ENCODE peak calls at places on chromosome 4, in seven cellular contexts. H is cardiac muscle cell, Q is lung, N is MM.1S, Z is suprapubic skin, I is Karpas-422, R is aorta. S is an unnamed sample.

GRCh38 chr4:3041192-3042142 is 32.9 kb downstream of the HTT-AS start:
- DNase-seq in H (peak; percentile 11), Q (peak; percentile 69), N (peak; percentile 38), Z (peak; percentile 78), I (peak; percentile 60), R (peak; percentile 86), S (peak; percentile 92)

GRCh38 chr4:184596617-184597185 is 52.5 kb downstream of the CASP3 start:
- DNase-seq in H (peak; percentile 74), Q (no peak), N (no peak), Z (no peak), I (no peak), R (no peak), S (peak; percentile 60)

GRCh38 chr4:61068745-61069144 is 131.4 kb upstream of the ADGRL3 start:
- DNase-seq in H (peak; percentile 86), Q (no peak), N (no peak), Z (no peak), I (no peak), R (no peak), S (no peak)

GRCh38 chr4:52038109-52038912 is at the start of gene SGCB:
- DNase-seq in H (peak; percentile 59), Q (peak; percentile 63), N (peak; percentile 56), Z (peak; percentile 74), I (peak; percentile 88), R (peak; percentile 92), S (peak; percentile 96)

GRCh38 chr4:22487333-22487732 is 28.5 kb downstream of the ADGRA3 start:
- DNase-seq in H (no peak), Q (no peak), N (no peak), Z (no peak), I (no peak), R (no peak), S (no peak)

GRCh38 chr4:154416183-154416543 is 75.4 kb downstream of the DCHS2 start:
- DNase-seq in H (peak; percentile 4), Q (no peak), N (no peak), Z (no peak), I (no peak), R (no peak), S (no peak)

GRCh38 chr4:17771284-17771908 is 10.0 kb downstream of the FAM184B start:
- DNase-seq in H (peak; percentile 20), Q (peak; percentile 44), N (no peak), Z (no peak), I (no peak), R (no peak), S (no peak)

GRCh38 chr4:165542476-165542875 is 163.7 kb downstream of the CPE start:
- DNase-seq in H (no peak), Q (no peak), N (no peak), Z (no peak), I (no peak), R (no peak), S (no peak)

GRCh38 chr4:140333523-140333922 is 39.9 kb upstream of the SCOC start:
- DNase-seq in H (no peak), Q (no peak), N (no peak), Z (no peak), I (no peak), R (no peak), S (no peak)

GRCh38 chr4:154399259-154399974 is 92.2 kb downstream of the DCHS2 start:
- DNase-seq in H (peak; percentile 23), Q (no peak), N (no peak), Z (no peak), I (no peak), R (no peak), S (no peak)

GRCh38 chr4:67935888-67936287 is 27.4 kb downstream of the TMPRSS11A start:
- DNase-seq in H (no peak), Q (no peak), N (peak; percentile 73), Z (no peak), I (no peak), R (no peak), S (no peak)

GRCh38 chr4:8261851-8262535 is 7.6 kb upstream of the HTRA3 start:
- DNase-seq in H (peak; percentile 44), Q (no peak), N (no peak), Z (no peak), I (no peak), R (no peak), S (peak; percentile 97)

GRCh38 chr4:69518102-69518501 is 22.4 kb upstream of the UGT2B4 start:
- DNase-seq in H (no peak), Q (no peak), N (no peak), Z (no peak), I (no peak), R (no peak), S (no peak)

GRCh38 chr4:67288964-67289363 is 256.3 kb downstream of the CENPC start:
- DNase-seq in H (peak; percentile 15), Q (no peak), N (peak; percentile 9), Z (no peak), I (peak; percentile 86), R (no peak), S (no peak)

GRCh38 chr4:104494822-104495559 is at the start of gene CXXC4:
- DNase-seq in H (peak; percentile 72), Q (peak; percentile 48), N (peak; percentile 88), Z (peak; percentile 68), I (no peak), R (peak; percentile 82), S (peak; percentile 72)

GRCh38 chr4:37803348-37803973 is 23.0 kb upstream of the PGM2 start:
- DNase-seq in H (peak; percentile 78), Q (no peak), N (peak; percentile 62), Z (no peak), I (peak; percentile 73), R (no peak), S (no peak)

GRCh38 chr4:183636923-183637322 is 22.1 kb downstream of the RWDD4 start:
- DNase-seq in H (peak; percentile 26), Q (no peak), N (no peak), Z (no peak), I (no peak), R (no peak), S (peak; percentile 84)

GRCh38 chr4:78567502-78568075 is 16.0 kb downstream of the ANXA3 start:
- DNase-seq in H (no peak), Q (no peak), N (no peak), Z (no peak), I (no peak), R (no peak), S (no peak)
- H3K4me1 ChIP-seq in H (peaks cover 6% of the 10 kb centered on the region), Q (peaks cover 10% of the 10 kb centered on the region), N (peaks cover 13% of the 10 kb centered on the region), Z (peaks cover 6% of the 10 kb centered on the region), I (no peaks in the 10 kb centered on the region), R (peaks cover 3% of the 10 kb centered on the region), S (peaks cover 34% of the 10 kb centered on the region)

DNA sequence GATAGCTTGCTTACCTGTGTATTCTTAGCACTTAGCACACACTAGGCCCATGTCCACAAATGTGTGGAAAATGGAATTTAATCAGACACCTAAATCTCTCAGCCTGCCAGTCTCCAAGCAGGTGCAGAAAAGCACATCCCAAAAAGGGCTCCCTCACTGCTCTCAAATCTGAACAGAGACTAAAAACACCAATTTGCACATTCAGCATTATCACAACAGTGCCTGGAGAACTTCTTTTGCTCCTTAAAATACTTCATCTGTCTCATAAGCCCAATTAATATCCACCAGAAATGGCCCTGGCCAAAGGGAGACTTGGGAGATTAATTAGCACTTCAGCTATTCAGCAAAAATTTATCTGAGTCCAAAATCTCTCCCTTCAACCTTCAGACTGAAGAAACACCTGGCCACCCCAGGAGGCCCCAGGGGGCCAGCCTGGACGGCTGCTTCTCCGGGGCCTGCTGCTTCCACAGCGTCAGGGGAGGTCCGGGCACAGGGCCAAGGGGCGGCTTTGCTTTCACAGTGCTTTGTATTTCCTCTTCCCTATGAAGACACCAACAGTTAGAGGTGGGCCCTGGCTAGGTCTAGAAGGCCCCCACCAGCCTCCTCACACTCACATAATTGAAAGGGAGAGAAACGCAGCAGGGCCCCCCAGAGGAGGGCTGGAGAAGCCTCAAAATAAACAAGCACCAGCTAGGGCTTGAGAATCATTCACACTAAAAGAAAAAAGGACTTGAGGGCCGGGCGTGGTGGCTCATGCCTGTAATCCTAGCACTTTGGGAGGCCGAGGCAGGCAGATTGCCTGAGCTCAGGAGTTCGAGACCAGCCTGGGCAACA is 18.0 kb downstream of the SCD5 start:
- DNase-seq in H (peak; percentile 83), Q (peak; percentile 67), N (no peak), Z (peak; percentile 74), I (peak; percentile 92), R (peak; percentile 84), S (no peak)
- H3K4me1 ChIP-seq in H (peaks cover 8% of the 10 kb centered on the region), Q (no peaks in the 10 kb centered on the region), N (no peaks in the 10 kb centered on the region), Z (peaks cover 31% of the 10 kb centered on the region), I (peaks cover 84% of the 10 kb centered on the region), R (no peaks in the 10 kb centered on the region), S (peaks cover 17% of the 10 kb centered on the region)

DNA sequence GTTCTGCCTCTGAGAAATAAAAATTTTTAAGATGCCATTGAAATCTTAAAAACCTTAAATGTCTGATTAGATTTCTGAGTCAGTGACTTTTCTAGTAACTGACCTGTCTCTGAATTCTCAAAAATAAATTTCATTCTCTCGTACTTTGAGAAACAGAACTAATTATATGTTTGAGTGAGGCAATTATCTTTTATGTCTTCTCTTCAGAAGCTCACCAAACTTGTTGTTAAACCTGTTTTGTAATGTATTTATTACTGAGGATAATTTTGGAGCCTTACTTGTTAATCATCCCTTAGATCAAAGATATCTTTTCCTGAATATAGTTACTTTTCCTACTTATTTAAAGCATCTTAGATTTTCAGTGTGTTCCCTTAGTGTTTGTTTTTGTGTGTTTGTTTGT is 64.5 kb upstream of the MMAA start:
- DNase-seq in H (no peak), Q (no peak), N (no peak), Z (no peak), I (no peak), R (no peak), S (no peak)
- H3K4me1 ChIP-seq in H (no peaks in the 10 kb centered on the region), Q (no peaks in the 10 kb centered on the region), N (peaks cover 22% of the 10 kb centered on the region), Z (peaks cover 26% of the 10 kb centered on the region), I (no peaks in the 10 kb centered on the region), R (no peaks in the 10 kb centered on the region), S (peaks cover 2% of the 10 kb centered on the region)

DNA sequence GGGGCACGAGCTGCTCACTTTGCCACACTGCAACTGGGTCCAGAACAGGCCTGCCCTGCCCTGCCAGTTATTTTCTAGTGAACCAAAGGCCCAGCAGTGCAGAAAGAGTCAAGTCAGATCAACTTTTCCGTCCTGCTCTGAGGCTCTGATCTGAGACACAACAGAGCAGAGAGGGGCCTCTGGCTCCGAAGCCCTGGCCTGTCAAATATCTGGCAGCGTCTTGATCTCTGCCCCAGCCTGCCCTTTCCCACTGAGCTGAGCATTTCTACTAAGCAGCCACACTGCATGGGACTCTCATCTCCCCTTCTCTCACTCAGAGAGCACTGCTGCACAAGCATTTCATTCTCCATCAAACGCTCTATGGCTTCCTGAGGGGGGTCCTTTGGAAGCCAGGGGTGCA is 11.8 kb downstream of the IGFBP7 start:
- DNase-seq in H (peak; percentile 31), Q (no peak), N (no peak), Z (no peak), I (no peak), R (no peak), S (no peak)
- H3K4me1 ChIP-seq in H (peaks cover 42% of the 10 kb centered on the region), Q (peaks cover 12% of the 10 kb centered on the region), N (no peaks in the 10 kb centered on the region), Z (peaks cover 74% of the 10 kb centered on the region), I (no peaks in the 10 kb centered on the region), R (peaks cover 15% of the 10 kb centered on the region), S (peaks cover 95% of the 10 kb centered on the region)

DNA sequence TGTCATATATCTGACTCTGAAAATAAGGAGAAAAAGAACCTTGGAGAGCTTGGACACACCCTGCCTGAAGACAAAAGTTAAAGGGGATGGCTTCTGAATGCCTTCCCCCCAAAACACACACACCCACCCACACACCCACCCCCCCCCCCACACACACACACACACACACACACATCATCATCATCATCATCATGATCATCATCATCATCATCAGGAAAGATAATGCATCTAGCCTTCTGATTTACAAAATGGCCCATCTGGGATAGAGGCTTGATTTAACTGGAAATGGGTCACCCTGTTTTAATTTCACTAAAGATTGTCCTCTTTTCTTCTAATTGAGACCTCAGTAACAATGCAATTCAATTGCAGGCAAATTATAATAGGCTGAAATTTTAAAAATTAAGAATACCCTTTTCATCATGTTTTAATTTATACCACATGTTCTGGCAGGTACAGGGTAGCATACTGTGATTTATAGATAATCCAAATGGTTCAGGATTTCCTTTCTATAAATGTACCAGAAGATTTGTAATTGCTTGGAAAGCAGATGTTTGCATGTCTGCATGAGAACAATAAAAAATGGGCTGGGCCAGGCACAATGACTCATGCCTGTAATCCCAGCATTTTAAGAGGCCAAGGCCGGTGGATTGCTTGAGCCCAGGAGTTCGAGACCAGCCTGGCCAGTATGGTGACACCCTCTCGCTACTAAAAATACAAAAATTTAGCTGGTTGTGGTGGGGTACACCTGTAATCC is 56.5 kb downstream of the TRIM2 start:
- DNase-seq in H (peak; percentile 17), Q (no peak), N (no peak), Z (no peak), I (no peak), R (no peak), S (no peak)
- H3K4me1 ChIP-seq in H (peaks cover 19% of the 10 kb centered on the region), Q (peaks cover 3% of the 10 kb centered on the region), N (no peaks in the 10 kb centered on the region), Z (peaks cover 24% of the 10 kb centered on the region), I (peaks cover 18% of the 10 kb centered on the region), R (peaks cover 2% of the 10 kb centered on the region), S (no peaks in the 10 kb centered on the region)

S was measured in osteoblast.